ENCODE peak calls at places on chromosomes 16 and 17, in eight cellular contexts. T is M059J; X is cerebellar nuclear complex; A is effector memory CD8-positive, alpha-beta T cell; Z is NCI-H1105 treated with DMSO at 0.1 percent for 48 hours; S is activated naive CD4-positive, alpha-beta T cell; K is MV-4-11; I is stimulated activated CD4-positive, alpha-beta T cell treated with anti-CD3 and anti-CD28 coated beads, Interleukin-15, amount 100 ng/mL, for 24 hours. E is an unnamed sample.

GRCh38 chr16:78298986-78299385 is 199.5 kb downstream of the WWOX start:
- DNase-seq in S (no peak), T (no peak), A (no peak), K (no peak), I (no peak), Z (no peak), X (no peak), E (peak)

GRCh38 chr17:51508048-51508447 is 247.7 kb downstream of the UTP18 start:
- DNase-seq in K (no peak), Z (no peak), I (no peak), S (no peak), X (no peak), A (no peak), T (no peak), E (no peak)

GRCh38 chr17:46771601-46772012 is 46.9 kb downstream of the WNT3 start:
- DNase-seq in I (no peak), X (no peak), Z (no peak), T (peak), S (no peak), K (no peak), A (no peak), E (peak)

GRCh38 chr16:68283840-68284595 is 19.7 kb downstream of the SLC7A6 start:
- DNase-seq in T (no peak), Z (no peak), X (no peak), K (peak), A (no peak), I (no peak), S (no peak), E (no peak)

GRCh38 chr17:4511199-4511932 is 12.7 kb downstream of the SPNS2 start:
- DNase-seq in A (no peak), T (no peak), Z (no peak), I (no peak), S (no peak), K (peak), X (no peak), E (no peak)

GRCh38 chr17:38511126-38512108 is 83.2 kb downstream of the ARHGAP23 start:
- DNase-seq in A (no peak), K (no peak), I (no peak), S (no peak), Z (no peak), X (no peak), T (peak), E (peak)

GRCh38 chr17:35372846-35373531 is 432 bp downstream of the SLFN11 start:
- DNase-seq in Z (peak), A (peak), S (no peak), I (peak), X (no peak), T (peak), K (no peak), E (no peak)

GRCh38 chr17:61486135-61487120 is 34.2 kb downstream of the TBX4 start:
- DNase-seq in X (no peak), A (no peak), Z (no peak), I (no peak), T (peak), S (no peak), K (no peak), E (peak)

GRCh38 chr17:82930924-82931695 is 91.3 kb upstream of the ZNF750 start:
- DNase-seq in K (no peak), S (no peak), T (no peak), Z (no peak), X (no peak), I (no peak), A (no peak), E (no peak)

GRCh38 chr17:27609606-27610303 is 21.2 kb upstream of the LGALS9 start:
- DNase-seq in A (no peak), X (no peak), I (peak), S (no peak), T (peak), K (peak), Z (no peak), E (peak)

GRCh38 chr17:1108810-1109605 is 70.8 kb downstream of the ABR start:
- DNase-seq in I (peak), A (peak), T (peak), K (no peak), S (peak), X (no peak), Z (peak), E (peak)

GRCh38 chr17:83078378-83079339 is 750 bp upstream of the METRNL start:
- DNase-seq in A (no peak), S (no peak), X (no peak), Z (peak), K (no peak), T (peak), I (peak), E (peak)

GRCh38 chr16:23835390-23836077 is at the start of gene PRKCB:
- DNase-seq in K (peak), T (no peak), Z (peak), X (peak), A (peak), S (peak), I (peak), E (peak)

GRCh38 chr17:50947844-50948514 is 81.8 kb upstream of the TOB1 start:
- DNase-seq in Z (peak), X (no peak), S (no peak), I (no peak), T (peak), K (no peak), A (no peak), E (no peak)

GRCh38 chr17:77164483-77165030 is 23.8 kb downstream of the SEC14L1 start:
- DNase-seq in A (no peak), S (no peak), T (peak), X (peak), K (no peak), I (no peak), Z (no peak), E (peak)

GRCh38 chr16:6428861-6429260 is 903.8 kb upstream of the RBFOX1 start:
- DNase-seq in K (no peak), X (no peak), A (no peak), T (no peak), Z (peak), S (no peak), I (no peak), E (no peak)

GRCh38 chr17:47695664-47696376 is 1.9 kb downstream of the TBKBP1 start:
- DNase-seq in I (no peak), S (no peak), K (no peak), Z (no peak), T (no peak), X (no peak), A (no peak), E (no peak)

GRCh38 chr17:64063766-64064224 is 43.4 kb upstream of the ICAM2 start:
- DNase-seq in I (peak), Z (no peak), S (peak), T (peak), A (peak), K (peak), X (no peak), E (peak)

GRCh38 chr17:76833747-76834146 is 34.5 kb upstream of the MGAT5B start:
- DNase-seq in A (no peak), K (no peak), T (no peak), I (no peak), X (no peak), Z (no peak), S (no peak), E (no peak)

GRCh38 chr16:77679901-77680300 is 42.4 kb upstream of the NUDT7 start:
- DNase-seq in T (no peak), X (no peak), S (no peak), A (no peak), K (peak), Z (no peak), I (no peak), E (no peak)

GRCh38 chr17:76725580-76726230 is 701 bp downstream of the JMJD6 start:
- DNase-seq in X (no peak), A (peak), Z (no peak), I (peak), S (peak), T (peak), K (peak), E (peak)

GRCh38 chr17:74738051-74738996 is 1.3 kb downstream of the RAB37 start:
- DNase-seq in S (peak), A (peak), T (no peak), K (peak), I (peak), X (no peak), Z (no peak), E (no peak)

GRCh38 chr17:19384723-19385391 is 2.1 kb downstream of the MFAP4 start:
- DNase-seq in T (peak), I (no peak), X (no peak), A (no peak), Z (peak), S (no peak), K (peak), E (peak)

GRCh38 chr16:3089717-3090592 is 9.1 kb downstream of the ZSCAN10 start:
- DNase-seq in S (no peak), I (no peak), T (no peak), X (no peak), A (no peak), K (no peak), Z (no peak), E (no peak)

GRCh38 chr16:69932691-69933392 is 18.3 kb upstream of the CLEC18A start:
- DNase-seq in T (no peak), X (no peak), S (no peak), Z (no peak), A (no peak), I (no peak), K (peak), E (no peak)

GRCh38 chr17:9004132-9004960 is 17.0 kb upstream of the NTN1 start:
- DNase-seq in X (no peak), T (no peak), K (no peak), Z (no peak), A (no peak), S (no peak), I (peak), E (no peak)

GRCh38 chr17:6823011-6823442 is 8.5 kb downstream of the TEKT1 start:
- DNase-seq in T (peak), Z (no peak), S (no peak), A (no peak), I (no peak), X (no peak), K (peak), E (peak)

GRCh38 chr17:67867591-67867990 is 42.3 kb downstream of the BPTF start:
- DNase-seq in A (no peak), X (no peak), S (no peak), I (no peak), K (no peak), Z (no peak), T (no peak), E (no peak)

GRCh38 chr17:57228921-57229320 is 27.4 kb upstream of the MSI2 start:
- DNase-seq in X (no peak), T (no peak), S (no peak), A (no peak), I (no peak), K (no peak), Z (no peak), E (no peak)

GRCh38 chr16:80319181-80319580 is 221.6 kb upstream of the DYNLRB2 start:
- DNase-seq in X (no peak), K (no peak), I (no peak), A (no peak), Z (no peak), S (no peak), T (peak), E (no peak)

GRCh38 chr17:35846055-35846809 is 22.5 kb downstream of the HEATR9 start:
- DNase-seq in K (no peak), S (no peak), Z (no peak), A (no peak), I (no peak), T (peak), X (no peak), E (peak)

GRCh38 chr17:71431146-71431545 is 689.7 kb upstream of the SOX9 start:
- DNase-seq in I (no peak), Z (no peak), S (no peak), A (no peak), X (no peak), T (no peak), K (no peak), E (no peak)

GRCh38 chr16:66904846-66905632 is 13.6 kb downstream of the CDH16 start:
- DNase-seq in A (no peak), K (no peak), X (no peak), I (no peak), Z (no peak), T (no peak), S (no peak), E (peak)

E was measured in mesenchymal stem cell.